ENCODE peak calls at places on chromosomes 2 and 18, in ten cellular contexts. A, D, M, G, H, P, N, E, J and S are unnamed samples. For H3K4me1, the result is how much of the 10 kb centered on the place peaks cover.

GRCh38 chr18:37563810-37564511 is 1.6 kb downstream of the CELF4 start:
- DNase-seq in A (no peak), D (no peak), M (no peak), G (peak), H (no peak), P (no peak), N (no peak), E (no peak), J (no peak), S (no peak)

GRCh38 chr2:113011108-113011507 is 5.8 kb downstream of the IL36A start:
- DNase-seq in A (no peak), D (no peak), M (no peak), G (no peak), H (no peak), P (no peak), N (no peak), E (no peak), J (no peak), S (no peak)

GRCh38 chr18:77000527-77000926 is 132.1 kb downstream of the MBP start:
- DNase-seq in A (peak), D (peak), M (peak), G (peak), H (peak), P (peak), N (peak), E (no peak), J (peak), S (no peak)

GRCh38 chr2:186984966-186985365 is 136.0 kb upstream of the ZSWIM2 start:
- DNase-seq in A (no peak), D (no peak), M (no peak), G (no peak), H (no peak), P (no peak), N (no peak), E (no peak), J (no peak), S (no peak)

GRCh38 chr2:164009801-164010337 is 274.1 kb upstream of the FIGN start:
- DNase-seq in A (no peak), D (no peak), M (no peak), G (no peak), H (no peak), P (no peak), N (no peak), E (no peak), J (no peak), S (no peak)

GRCh38 chr18:69031571-69032451 is 233.9 kb downstream of the CCDC102B start:
- DNase-seq in A (no peak), D (no peak), M (no peak), G (no peak), H (no peak), P (no peak), N (no peak), E (no peak), J (no peak), S (no peak)

GRCh38 chr2:225137971-225138370 is 95.7 kb upstream of the DOCK10 start:
- DNase-seq in A (no peak), D (no peak), M (no peak), G (no peak), H (peak), P (no peak), N (no peak), E (no peak), J (no peak), S (no peak)

GRCh38 chr2:201403904-201404303 is 46.8 kb upstream of the FLACC1 start:
- DNase-seq in A (no peak), D (no peak), M (no peak), G (no peak), H (no peak), P (no peak), N (no peak), E (no peak), J (no peak), S (no peak)

GRCh38 chr2:165239230-165239629 is at the start of gene SCN2A:
- DNase-seq in A (no peak), D (no peak), M (no peak), G (no peak), H (peak), P (no peak), N (no peak), E (peak), J (no peak), S (no peak)

GRCh38 chr2:10918661-10919414 is 7.1 kb downstream of the KCNF1 start:
- DNase-seq in A (no peak), D (peak), M (peak), G (peak), H (no peak), P (peak), N (no peak), E (no peak), J (no peak), S (peak)

GRCh38 chr2:24049485-24050021 is at the start of gene FKBP1B:
- DNase-seq in A (peak), D (peak), M (peak), G (peak), H (peak), P (peak), N (peak), E (peak), J (peak), S (peak)

GRCh38 chr2:174535757-174536703 is 49.2 kb upstream of the GPR155 start:
- DNase-seq in A (no peak), D (no peak), M (no peak), G (no peak), H (no peak), P (no peak), N (no peak), E (no peak), J (no peak), S (no peak)

GRCh38 chr2:170651603-170652002 is 63.5 kb upstream of the SP5 start:
- DNase-seq in A (no peak), D (no peak), M (no peak), G (no peak), H (no peak), P (no peak), N (no peak), E (no peak), J (no peak), S (no peak)

GRCh38 chr2:157856157-157856455 is 20.0 kb downstream of the ACVR1 start:
- DNase-seq in A (no peak), D (no peak), M (no peak), G (no peak), H (no peak), P (no peak), N (no peak), E (no peak), J (no peak), S (no peak)

GRCh38 chr2:155100261-155100660 is 401.8 kb downstream of the KCNJ3 start:
- DNase-seq in A (no peak), D (no peak), M (no peak), G (no peak), H (peak), P (no peak), N (no peak), E (peak), J (no peak), S (no peak)

GRCh38 chr2:188973650-188974049 is 523 bp upstream of the COL3A1 start:
- DNase-seq in A (no peak), D (no peak), M (no peak), G (no peak), H (no peak), P (no peak), N (no peak), E (no peak), J (no peak), S (no peak)

GRCh38 chr2:222298311-222299150 is at the start of gene PAX3:
- DNase-seq in A (no peak), D (no peak), M (no peak), G (no peak), H (no peak), P (no peak), N (no peak), E (no peak), J (no peak), S (no peak)

GRCh38 chr2:12164689-12165088 is 418.3 kb downstream of the LPIN1 start:
- DNase-seq in A (no peak), D (no peak), M (no peak), G (no peak), H (no peak), P (no peak), N (no peak), E (no peak), J (no peak), S (no peak)

GRCh38 chr2:23545391-23545790 is 160.4 kb downstream of the KLHL29 start:
- DNase-seq in A (no peak), D (no peak), M (no peak), G (no peak), H (no peak), P (no peak), N (no peak), E (no peak), J (no peak), S (no peak)

GRCh38 chr2:53535234-53535867 is 232.3 kb upstream of the CHAC2 start:
- DNase-seq in A (no peak), D (no peak), M (no peak), G (no peak), H (no peak), P (no peak), N (no peak), E (no peak), J (no peak), S (no peak)

GRCh38 chr2:64212801-64213321 is 68.6 kb upstream of the PELI1 start:
- DNase-seq in A (no peak), D (no peak), M (no peak), G (no peak), H (no peak), P (no peak), N (no peak), E (no peak), J (no peak), S (no peak)

GRCh38 chr2:145753966-145754365 is 1234.0 kb upstream of the ZEB2 start:
- DNase-seq in A (no peak), D (no peak), M (no peak), G (no peak), H (no peak), P (no peak), N (no peak), E (no peak), J (no peak), S (no peak)

GRCh38 chr18:63528863-63529492 is 13.2 kb upstream of the SERPINB12 start:
- DNase-seq in A (no peak), D (no peak), M (peak), G (no peak), H (no peak), P (no peak), N (no peak), E (no peak), J (no peak), S (no peak)

GRCh38 chr2:240437861-240438809 is 2.7 kb downstream of the GPC1 start:
- DNase-seq in A (peak), D (peak), M (peak), G (peak), H (peak), P (peak), N (peak), E (peak), J (peak), S (peak)

GRCh38 chr2:106745468-106745867 is 140.5 kb downstream of the ST6GAL2 start:
- DNase-seq in A (no peak), D (no peak), M (peak), G (peak), H (no peak), P (no peak), N (no peak), E (no peak), J (peak), S (no peak)

GRCh38 chr2:241733391-241734207 is 831 bp upstream of the D2HGDH start:
- DNase-seq in A (no peak), D (no peak), M (no peak), G (no peak), H (no peak), P (no peak), N (no peak), E (no peak), J (no peak), S (no peak)

GRCh38 chr18:48788378-48788777 is 162.4 kb downstream of the SMAD7 start:
- DNase-seq in A (peak), D (no peak), M (peak), G (peak), H (no peak), P (no peak), N (no peak), E (no peak), J (no peak), S (peak)

GRCh38 chr18:70291295-70291574 is 2.4 kb downstream of the SOCS6 start:
- DNase-seq in A (no peak), D (no peak), M (no peak), G (no peak), H (peak), P (no peak), N (no peak), E (no peak), J (no peak), S (no peak)
- H3K4me1 ChIP-seq in A (under half), D (under half), M (under half), G (half or more), H (half or more), P (under half), N (under half), E (half or more), J (under half), S (under half)

GRCh38 chr2:18599509-18600254 is 10.3 kb upstream of the NT5C1B start:
- DNase-seq in A (no peak), D (no peak), M (no peak), G (no peak), H (no peak), P (no peak), N (no peak), E (no peak), J (no peak), S (no peak)

GRCh38 chr2:18600255-18600613 is 10.9 kb upstream of the NT5C1B start:
- DNase-seq in A (no peak), D (no peak), M (no peak), G (no peak), H (no peak), P (no peak), N (no peak), E (no peak), J (no peak), S (no peak)

GRCh38 chr2:18596993-18597392 is 7.6 kb upstream of the NT5C1B start:
- DNase-seq in A (no peak), D (no peak), M (no peak), G (no peak), H (no peak), P (no peak), N (peak), E (no peak), J (no peak), S (no peak)

GRCh38 chr2:18597618-18598017 is 8.2 kb upstream of the NT5C1B start:
- DNase-seq in A (no peak), D (no peak), M (no peak), G (no peak), H (no peak), P (no peak), N (no peak), E (no peak), J (no peak), S (no peak)

GRCh38 chr2:18598848-18599484 is 9.6 kb upstream of the NT5C1B start:
- DNase-seq in A (no peak), D (no peak), M (no peak), G (no peak), H (no peak), P (no peak), N (no peak), E (no peak), J (no peak), S (no peak)
- H3K4me3 ChIP-seq in A (no peak), D (no peak), M (no peak), G (no peak), H (no peak), P (no peak), N (no peak), E (no peak), J (no peak), S (no peak)

GRCh38 chr2:148237911-148238310 is 217.0 kb downstream of the MBD5 start:
- DNase-seq in A (no peak), D (no peak), M (no peak), G (no peak), H (no peak), P (no peak), N (no peak), E (no peak), J (no peak), S (no peak)
- TF ChIP-seq POLR2A in A (no peak), D (no peak), M (no peak), G (no peak), H (no peak), P (no peak), N (no peak), E (no peak), J (no peak), S (no peak)

GRCh38 chr2:239302808-239303557 is 97.8 kb downstream of the HDAC4 start:
- DNase-seq in A (peak), D (peak), M (peak), G (peak), H (no peak), P (peak), N (peak), E (no peak), J (peak), S (no peak)
- H3K4me1 ChIP-seq in A (under half), D (half or more), M (half or more), G (half or more), H (under half), P (under half), N (under half), E (under half), J (under half), S (half or more)

GRCh38 chr2:215137741-215138340 is 585 bp downstream of the ABCA12 start:
- DNase-seq in A (no peak), D (no peak), M (no peak), G (no peak), H (no peak), P (no peak), N (no peak), E (peak), J (no peak), S (no peak)
- H3K4me3 ChIP-seq in A (no peak), D (no peak), M (no peak), G (no peak), H (peak), P (no peak), N (no peak), E (no peak), J (no peak), S (no peak)

GRCh38 chr2:147181351-147182029 is 663.3 kb upstream of the ACVR2A start:
- DNase-seq in A (no peak), D (no peak), M (no peak), G (no peak), H (no peak), P (no peak), N (no peak), E (no peak), J (no peak), S (no peak)
- TF ChIP-seq POLR2A in A (no peak), D (no peak), M (no peak), G (no peak), H (no peak), P (no peak), N (no peak), E (no peak), J (no peak), S (no peak)

GRCh38 chr2:25276569-25277465 is 64.9 kb downstream of the DNMT3A start:
- DNase-seq in A (peak), D (peak), M (peak), G (peak), H (no peak), P (peak), N (no peak), E (no peak), J (peak), S (peak)

GRCh38 chr2:25270061-25270460 is 71.7 kb downstream of the DNMT3A start:
- DNase-seq in A (no peak), D (no peak), M (no peak), G (no peak), H (no peak), P (no peak), N (no peak), E (no peak), J (no peak), S (no peak)

GRCh38 chr2:25274868-25275574 is 66.7 kb downstream of the DNMT3A start:
- DNase-seq in A (peak), D (no peak), M (no peak), G (peak), H (no peak), P (peak), N (no peak), E (no peak), J (peak), S (no peak)

GRCh38 chr2:25275575-25275965 is 66.2 kb downstream of the DNMT3A start:
- DNase-seq in A (no peak), D (no peak), M (no peak), G (no peak), H (no peak), P (no peak), N (no peak), E (no peak), J (no peak), S (no peak)

GRCh38 chr2:25273985-25274550 is 67.7 kb downstream of the DNMT3A start:
- DNase-seq in A (no peak), D (no peak), M (no peak), G (no peak), H (no peak), P (no peak), N (no peak), E (no peak), J (no peak), S (no peak)
- H3K4me1 ChIP-seq in A (under half), D (under half), M (under half), G (under half), H (under half), P (under half), N (under half), E (under half), J (under half), S (under half)

GRCh38 chr2:181463573-181463972 is 6.4 kb downstream of the ITGA4 start:
- DNase-seq in A (no peak), D (no peak), M (no peak), G (no peak), H (no peak), P (no peak), N (no peak), E (no peak), J (no peak), S (no peak)
- H3K4me3 ChIP-seq in A (no peak), D (no peak), M (no peak), G (no peak), H (no peak), P (no peak), N (no peak), E (no peak), J (no peak), S (no peak)